ENCODE peak calls at places on chromosome 13, in seven cellular contexts. W is fibroblast of mammary gland; I is brain microvascular endothelial cell; V is CD4-positive, CD25-positive, alpha-beta regulatory T cell; T is cardiac muscle cell; M is fibroblast of lung; N is mesendoderm. Q is an unnamed sample.

GRCh38 chr13:28355822-28356371 is 139.0 kb downstream of the FLT1 start:
- DNase-seq in W (peak), I (peak), V (no peak), T (peak), M (peak), N (peak), Q (peak)

GRCh38 chr13:70432276-70432805 is 324.1 kb upstream of the KLHL1 start:
- DNase-seq in W (no peak), I (no peak), V (no peak), T (no peak), M (no peak), N (peak), Q (no peak)

GRCh38 chr13:45792827-45793303 is 58.7 kb downstream of the SIAH3 start:
- DNase-seq in W (no peak), I (no peak), V (no peak), T (no peak), M (peak), N (no peak), Q (no peak)

GRCh38 chr13:99417151-99417820 is 84.0 kb upstream of the TM9SF2 start:
- DNase-seq in W (no peak), I (no peak), V (no peak), T (no peak), M (no peak), N (peak), Q (no peak)

GRCh38 chr13:24124789-24125476 is 35.6 kb upstream of the SPATA13 start:
- DNase-seq in W (no peak), I (no peak), V (no peak), T (no peak), M (no peak), N (no peak), Q (no peak)

GRCh38 chr13:42066542-42066941 is 18.1 kb downstream of the DGKH start:
- DNase-seq in W (peak), I (peak), V (no peak), T (peak), M (peak), N (no peak), Q (peak)

GRCh38 chr13:113126265-113127150 is 3.9 kb downstream of the F10 start:
- DNase-seq in W (no peak), I (no peak), V (no peak), T (no peak), M (no peak), N (no peak), Q (no peak)

GRCh38 chr13:113192279-113192678 is 16.2 kb downstream of the PCID2 start:
- DNase-seq in W (no peak), I (no peak), V (no peak), T (no peak), M (no peak), N (no peak), Q (no peak)

GRCh38 chr13:35988648-35989081 is 142.5 kb downstream of the DCLK1 start:
- DNase-seq in W (peak), I (peak), V (no peak), T (peak), M (peak), N (peak), Q (peak)

GRCh38 chr13:18954254-18954653 is 227.4 kb downstream of the TUBA3C start:
- DNase-seq in W (no peak), I (no peak), V (no peak), T (no peak), M (no peak), N (no peak), Q (no peak)

GRCh38 chr13:35630551-35631275 is 154.2 kb upstream of the MAB21L1 start:
- DNase-seq in W (peak), I (peak), V (no peak), T (peak), M (peak), N (peak), Q (peak)

GRCh38 chr13:30429721-30430694 is 7.7 kb downstream of the UBE2L5 start:
- DNase-seq in W (peak), I (peak), V (no peak), T (peak), M (peak), N (peak), Q (peak)

GRCh38 chr13:86355301-86355700 is 556.1 kb upstream of the SLITRK6 start:
- DNase-seq in W (no peak), I (no peak), V (no peak), T (no peak), M (no peak), N (no peak), Q (no peak)

GRCh38 chr13:48518083-48518482 is 14.8 kb downstream of the RCBTB2 start:
- DNase-seq in W (no peak), I (no peak), V (no peak), T (no peak), M (no peak), N (no peak), Q (no peak)

GRCh38 chr13:49023441-49023840 is 47.7 kb downstream of the FNDC3A start:
- DNase-seq in W (peak), I (peak), V (no peak), T (peak), M (peak), N (no peak), Q (peak)

GRCh38 chr13:37382156-37382555 is 216.4 kb downstream of the POSTN start:
- DNase-seq in W (no peak), I (no peak), V (no peak), T (no peak), M (peak), N (no peak), Q (no peak)

GRCh38 chr13:50712469-50712868 is 131.0 kb downstream of the DLEU7 start:
- DNase-seq in W (no peak), I (no peak), V (no peak), T (no peak), M (no peak), N (no peak), Q (peak)

GRCh38 chr13:91690944-91691343 is 292.5 kb downstream of the GPC5 start:
- DNase-seq in W (no peak), I (no peak), V (no peak), T (no peak), M (no peak), N (no peak), Q (no peak)

GRCh38 chr13:40777166-40777956 is 6.4 kb upstream of the MRPS31 start:
- DNase-seq in W (peak), I (peak), V (no peak), T (peak), M (peak), N (peak), Q (peak)

GRCh38 chr13:29362849-29363604 is 232.5 kb downstream of the SLC7A1 start:
- DNase-seq in W (peak), I (peak), V (no peak), T (peak), M (peak), N (peak), Q (peak)

GRCh38 chr13:99178636-99179035 is 22.0 kb upstream of the UBAC2 start:
- DNase-seq in W (peak), I (no peak), V (no peak), T (no peak), M (no peak), N (no peak), Q (peak)

GRCh38 chr13:84137292-84137691 is 255.0 kb upstream of the SLITRK1 start:
- DNase-seq in W (peak), I (peak), V (peak), T (peak), M (peak), N (no peak), Q (peak)

GRCh38 chr13:67150608-67151007 is 79.5 kb downstream of the PCDH9 start:
- DNase-seq in W (no peak), I (no peak), V (no peak), T (no peak), M (no peak), N (no peak), Q (no peak)

GRCh38 chr13:67145950-67146349 is 84.2 kb downstream of the PCDH9 start:
- DNase-seq in W (no peak), I (no peak), V (no peak), T (no peak), M (no peak), N (no peak), Q (no peak)

GRCh38 chr13:67146523-67147130 is 83.5 kb downstream of the PCDH9 start:
- DNase-seq in W (no peak), I (no peak), V (no peak), T (no peak), M (no peak), N (no peak), Q (peak)

GRCh38 chr13:67148219-67148583 is 81.9 kb downstream of the PCDH9 start:
- DNase-seq in W (peak), I (peak), V (no peak), T (peak), M (peak), N (no peak), Q (peak)

GRCh38 chr13:67147257-67148218 is 82.6 kb downstream of the PCDH9 start:
- DNase-seq in W (peak), I (peak), V (no peak), T (peak), M (peak), N (peak), Q (peak)
- H3K4me3 ChIP-seq in W (peak), I (peak), V (no peak), T (no peak), M (peak), N (no peak), Q (peak)

GRCh38 chr13:111511805-111512504 is 191.5 kb downstream of the TEX29 start:
- DNase-seq in W (no peak), I (peak), V (no peak), T (no peak), M (no peak), N (no peak), Q (no peak)

GRCh38 chr13:111513766-111514611 is 193.5 kb downstream of the TEX29 start:
- DNase-seq in W (no peak), I (no peak), V (no peak), T (no peak), M (no peak), N (no peak), Q (no peak)

GRCh38 chr13:111510502-111511218 is 190.2 kb downstream of the TEX29 start:
- DNase-seq in W (no peak), I (no peak), V (no peak), T (no peak), M (no peak), N (no peak), Q (no peak)

GRCh38 chr13:111511219-111511732 is 190.8 kb downstream of the TEX29 start:
- DNase-seq in W (no peak), I (no peak), V (no peak), T (no peak), M (no peak), N (no peak), Q (no peak)

DNA sequence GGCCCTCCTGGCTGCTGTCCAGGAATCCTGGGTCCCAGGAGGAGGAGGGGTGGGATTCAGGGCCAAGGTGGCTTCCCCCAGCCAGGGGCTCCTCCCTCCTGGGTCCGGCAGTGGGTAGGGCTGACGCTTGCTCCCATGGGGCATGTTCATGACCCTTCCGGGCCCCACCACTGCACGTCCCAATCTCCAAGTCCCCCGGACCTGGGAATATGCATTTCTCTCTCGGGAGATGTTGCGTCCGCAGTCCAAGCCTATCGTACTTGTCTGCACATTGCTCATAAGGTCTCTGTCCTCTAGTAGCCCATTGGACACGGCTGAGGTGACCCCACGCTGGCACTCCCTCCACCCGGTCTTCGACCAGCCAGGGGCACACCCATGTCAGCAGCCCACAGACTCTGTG is 192.3 kb downstream of the TEX29 start:
- DNase-seq in W (no peak), I (no peak), V (no peak), T (no peak), M (no peak), N (no peak), Q (no peak)
- H3K4me3 ChIP-seq in W (no peak), I (no peak), V (no peak), T (no peak), M (no peak), N (no peak), Q (no peak)

GRCh38 chr13:112069063-112069726 is 2.2 kb downstream of the SOX1 start:
- DNase-seq in W (no peak), I (no peak), V (no peak), T (no peak), M (no peak), N (no peak), Q (no peak)
- H3K4me3 ChIP-seq in W (no peak), I (no peak), V (no peak), T (no peak), M (no peak), N (no peak), Q (no peak)

DNA sequence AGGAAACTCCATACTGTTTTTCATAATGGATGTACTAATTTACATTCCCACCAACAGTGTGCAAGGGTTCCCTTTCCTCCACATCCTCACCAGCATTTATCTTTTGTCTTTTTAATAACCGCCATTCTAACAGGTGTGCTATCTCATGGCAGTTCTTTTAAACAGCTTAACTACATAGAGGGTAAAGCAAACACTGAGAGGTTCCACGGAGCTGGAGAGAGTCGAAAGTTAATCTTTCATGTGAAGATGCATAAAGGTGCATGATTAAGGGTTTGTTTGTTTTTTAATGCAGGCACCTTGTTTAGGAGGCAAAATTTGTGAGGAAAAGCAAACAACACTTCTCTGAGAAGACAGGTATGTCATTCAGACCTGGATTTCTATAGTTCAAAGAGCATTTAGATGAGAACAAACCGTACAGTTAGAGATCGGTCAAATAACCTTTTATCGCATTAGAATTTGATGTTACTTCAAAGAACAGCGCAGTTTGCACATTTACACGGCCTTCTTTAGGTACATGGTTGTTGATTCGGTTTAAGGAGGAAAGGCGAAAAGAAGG is 193.9 kb downstream of the RBM26 start:
- DNase-seq in W (no peak), I (no peak), V (no peak), T (no peak), M (no peak), N (no peak), Q (no peak)
- H3K4me3 ChIP-seq in W (no peak), I (no peak), V (no peak), T (no peak), M (no peak), N (no peak), Q (no peak)